ENCODE peak calls at places on chromosomes 7 and 10, in four cellular contexts. J, N, W and E are unnamed samples.

GRCh38 chr7:51162724-51163329 is 153.8 kb downstream of the COBL start:
- DNase-seq in J (peak), N (peak), W (peak), E (peak)

GRCh38 chr7:24102988-24103387 is 181.0 kb upstream of the NPY start:
- DNase-seq in J (no peak), N (no peak), W (no peak), E (no peak)

GRCh38 chr7:50119815-50120637 is 27.0 kb upstream of the ZPBP start:
- DNase-seq in J (peak), N (peak), W (no peak), E (no peak)

GRCh38 chr10:16520900-16521299 is 779 bp downstream of the C1QL3 start:
- DNase-seq in J (no peak), N (no peak), W (no peak), E (peak)

GRCh38 chr7:134891262-134892001 is 94.9 kb upstream of the AGBL3 start:
- DNase-seq in J (peak), N (peak), W (no peak), E (peak)

GRCh38 chr10:5552376-5553321 is 27.9 kb downstream of the CALML3 start:
- DNase-seq in J (no peak), N (no peak), W (no peak), E (no peak)

GRCh38 chr7:133746847-133747246 is 380.3 kb upstream of the LRGUK start:
- DNase-seq in J (no peak), N (no peak), W (no peak), E (no peak)

GRCh38 chr7:98283127-98283886 is 1.8 kb downstream of the BRI3 start:
- DNase-seq in J (no peak), N (no peak), W (no peak), E (peak)

GRCh38 chr7:26910221-26910620 is 45.8 kb upstream of the SKAP2 start:
- DNase-seq in J (peak), N (peak), W (no peak), E (peak)

GRCh38 chr10:19828278-19829049 is 12.2 kb downstream of the PLXDC2 start:
- DNase-seq in J (no peak), N (no peak), W (no peak), E (no peak)

GRCh38 chr10:132257271-132257670 is 50.5 kb downstream of the STK32C start:
- DNase-seq in J (peak), N (no peak), W (no peak), E (peak)

GRCh38 chr10:75063461-75064230 is 47.8 kb upstream of the SAMD8 start:
- DNase-seq in J (no peak), N (no peak), W (no peak), E (no peak)

GRCh38 chr7:95737828-95738505 is 34.4 kb upstream of the DYNC1I1 start:
- DNase-seq in J (no peak), N (no peak), W (no peak), E (no peak)

GRCh38 chr10:111707066-111707465 is 476.5 kb downstream of the GPAM start:
- DNase-seq in J (no peak), N (no peak), W (no peak), E (no peak)

GRCh38 chr10:127441350-127442219 is 107.5 kb upstream of the NPS start:
- DNase-seq in J (no peak), N (peak), W (no peak), E (no peak)

GRCh38 chr10:24950439-24950838 is 2.0 kb downstream of the PRTFDC1 start:
- DNase-seq in J (no peak), N (no peak), W (no peak), E (no peak)

GRCh38 chr10:93274419-93274818 is 200.7 kb downstream of the CYP26A1 start:
- DNase-seq in J (no peak), N (no peak), W (no peak), E (no peak)

GRCh38 chr10:37495415-37495814 is 362.0 kb downstream of the ZNF248 start:
- DNase-seq in J (no peak), N (no peak), W (no peak), E (no peak)

GRCh38 chr7:135774284-135774683 is 25.7 kb upstream of the FAM180A start:
- DNase-seq in J (no peak), N (no peak), W (no peak), E (peak)

GRCh38 chr7:156160811-156161210 is 348.5 kb upstream of the SHH start:
- DNase-seq in J (peak), N (peak), W (no peak), E (no peak)

GRCh38 chr7:36448781-36449379 is 59.2 kb downstream of the ANLN start:
- DNase-seq in J (no peak), N (no peak), W (no peak), E (peak)

GRCh38 chr10:21501731-21502370 is 23.6 kb downstream of the SKIDA1 start:
- DNase-seq in J (no peak), N (no peak), W (no peak), E (no peak)

GRCh38 chr10:18214692-18215563 is 74.7 kb downstream of the CACNB2 start:
- DNase-seq in J (peak), N (no peak), W (no peak), E (peak)

GRCh38 chr10:61897671-61898434 is 3.6 kb upstream of the ARID5B start:
- DNase-seq in J (peak), N (no peak), W (no peak), E (peak)

GRCh38 chr10:59099536-59099935 is 76.9 kb upstream of the PHYHIPL start:
- DNase-seq in J (no peak), N (no peak), W (no peak), E (no peak)

GRCh38 chr10:1100143-1100542 is 44.0 kb downstream of the WDR37 start:
- DNase-seq in J (no peak), N (no peak), W (no peak), E (no peak)

GRCh38 chr7:144834516-144835165 is 1.2 kb downstream of the TPK1 start:
- DNase-seq in J (peak), N (no peak), W (peak), E (no peak)

GRCh38 chr10:119375574-119376265 is 166.8 kb downstream of the RGS10 start:
- DNase-seq in J (no peak), N (no peak), W (no peak), E (peak)

GRCh38 chr7:33143996-33144718 is 14.8 kb downstream of the BBS9 start:
- DNase-seq in J (no peak), N (no peak), W (peak), E (peak)

GRCh38 chr10:114703377-114704125 is 45.5 kb upstream of the ABLIM1 start:
- DNase-seq in J (no peak), N (no peak), W (no peak), E (peak)

GRCh38 chr7:24283900-24284698 is at the start of gene NPY:
- DNase-seq in J (no peak), N (no peak), W (no peak), E (no peak)

GRCh38 chr10:116133641-116134040 is 139.4 kb downstream of the GFRA1 start:
- DNase-seq in J (no peak), N (no peak), W (no peak), E (no peak)

GRCh38 chr7:134212576-134213546 is 85.7 kb downstream of the LRGUK start:
- DNase-seq in J (peak), N (no peak), W (no peak), E (peak)

GRCh38 chr10:26628395-26628794 is 69.1 kb upstream of the PDSS1 start:
- DNase-seq in J (no peak), N (no peak), W (no peak), E (no peak)

GRCh38 chr7:68362745-68363518 is 1235.3 kb upstream of the AUTS2 start:
- DNase-seq in J (no peak), N (no peak), W (no peak), E (no peak)

GRCh38 chr7:150966002-150966401 is 12.1 kb downstream of the KCNH2 start:
- DNase-seq in J (peak), N (no peak), W (no peak), E (no peak)

GRCh38 chr10:70974351-70974901 is 86.1 kb upstream of the PCBD1 start:
- DNase-seq in J (peak), N (no peak), W (no peak), E (peak)

GRCh38 chr7:24767878-24768569 is 10.8 kb upstream of the GSDME start:
- DNase-seq in J (no peak), N (no peak), W (no peak), E (no peak)

GRCh38 chr10:119306964-119307363 is 99.6 kb downstream of the GRK5 start:
- DNase-seq in J (no peak), N (no peak), W (no peak), E (peak)

DNA sequence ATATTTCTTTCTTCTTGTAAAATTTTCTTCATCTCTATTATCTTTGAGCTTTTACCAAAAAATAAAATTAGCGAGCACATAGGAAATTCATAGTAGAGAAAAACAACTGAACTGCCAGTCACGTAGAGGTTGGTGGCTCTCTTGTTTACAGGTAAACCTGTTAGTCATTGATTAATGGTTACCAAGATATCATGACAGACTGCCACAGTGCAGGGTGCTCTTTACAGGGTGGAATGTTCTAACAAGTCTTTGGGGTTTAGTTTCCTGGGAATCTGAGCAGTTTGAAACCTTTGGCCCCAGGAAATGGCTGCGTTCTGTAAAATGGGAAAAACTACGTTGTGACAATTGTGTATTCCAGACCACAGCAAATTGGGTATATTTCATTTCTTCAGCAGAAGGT is 407.3 kb upstream of the ADARB2 start:
- DNase-seq in J (no peak), N (no peak), W (no peak), E (no peak)
- TF ChIP-seq CHD1 in J (no peak), N (no peak), W (no peak), E (no peak)

GRCh38 chr7:139108256-139109187 is 998 bp downstream of the ZC3HAV1 start:
- DNase-seq in J (no peak), N (no peak), W (no peak), E (peak)
- TF ChIP-seq CHD1 in J (peak), N (no peak), W (no peak), E (no peak)

GRCh38 chr10:44195120-44196007 is 189.5 kb downstream of the CXCL12 start:
- DNase-seq in J (no peak), N (no peak), W (no peak), E (peak)

GRCh38 chr10:44192435-44192834 is 192.5 kb downstream of the CXCL12 start:
- DNase-seq in J (no peak), N (no peak), W (no peak), E (no peak)

GRCh38 chr10:44193567-44194220 is 191.2 kb downstream of the CXCL12 start:
- DNase-seq in J (no peak), N (no peak), W (no peak), E (no peak)

GRCh38 chr10:44194435-44194834 is 190.5 kb downstream of the CXCL12 start:
- DNase-seq in J (no peak), N (no peak), W (no peak), E (no peak)

DNA sequence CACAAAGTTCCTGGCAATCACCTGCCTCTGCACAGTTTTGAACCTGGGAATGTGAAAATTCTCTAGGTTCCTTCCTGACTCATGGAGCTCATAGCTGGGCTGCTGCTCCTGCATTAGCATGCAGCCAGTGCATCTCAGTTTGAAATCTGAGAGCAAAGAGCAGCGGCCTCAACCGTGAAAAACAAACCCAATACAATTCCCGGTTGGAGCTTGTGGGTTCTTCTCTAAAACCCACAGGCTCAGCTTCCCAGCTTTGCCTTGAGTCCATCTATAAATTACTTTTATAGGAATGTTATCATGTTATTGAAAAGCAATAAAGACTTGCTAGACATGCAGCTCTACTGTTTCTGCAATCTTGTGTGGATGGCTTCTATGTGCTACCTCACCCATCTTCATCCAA is 191.7 kb downstream of the CXCL12 start:
- DNase-seq in J (no peak), N (no peak), W (no peak), E (no peak)
- TF ChIP-seq CHD1 in J (no peak), N (no peak), W (no peak), E (no peak)

DNA sequence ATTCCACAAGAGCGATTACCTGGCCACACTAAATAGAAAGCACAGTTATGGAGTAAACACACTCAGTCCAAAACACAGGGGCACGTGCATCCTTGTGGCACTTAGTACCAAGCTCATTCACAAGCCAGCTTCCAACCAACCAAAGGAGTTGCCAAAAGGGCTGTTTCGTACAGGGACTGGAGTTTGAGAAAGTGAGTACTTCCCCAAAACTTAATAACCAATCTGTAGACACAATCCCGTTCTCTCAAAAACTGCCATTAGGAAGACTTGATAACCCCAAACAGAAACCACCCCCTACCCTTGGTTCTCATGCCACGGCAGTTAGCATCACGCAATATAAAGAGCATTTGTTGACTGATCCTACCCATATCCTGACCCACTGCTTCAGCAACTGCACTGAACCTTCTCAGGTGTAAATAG is 166.2 kb upstream of the ASAH2 start:
- DNase-seq in J (no peak), N (no peak), W (no peak), E (peak)
- TF ChIP-seq CHD1 in J (no peak), N (no peak), W (no peak), E (no peak)

DNA sequence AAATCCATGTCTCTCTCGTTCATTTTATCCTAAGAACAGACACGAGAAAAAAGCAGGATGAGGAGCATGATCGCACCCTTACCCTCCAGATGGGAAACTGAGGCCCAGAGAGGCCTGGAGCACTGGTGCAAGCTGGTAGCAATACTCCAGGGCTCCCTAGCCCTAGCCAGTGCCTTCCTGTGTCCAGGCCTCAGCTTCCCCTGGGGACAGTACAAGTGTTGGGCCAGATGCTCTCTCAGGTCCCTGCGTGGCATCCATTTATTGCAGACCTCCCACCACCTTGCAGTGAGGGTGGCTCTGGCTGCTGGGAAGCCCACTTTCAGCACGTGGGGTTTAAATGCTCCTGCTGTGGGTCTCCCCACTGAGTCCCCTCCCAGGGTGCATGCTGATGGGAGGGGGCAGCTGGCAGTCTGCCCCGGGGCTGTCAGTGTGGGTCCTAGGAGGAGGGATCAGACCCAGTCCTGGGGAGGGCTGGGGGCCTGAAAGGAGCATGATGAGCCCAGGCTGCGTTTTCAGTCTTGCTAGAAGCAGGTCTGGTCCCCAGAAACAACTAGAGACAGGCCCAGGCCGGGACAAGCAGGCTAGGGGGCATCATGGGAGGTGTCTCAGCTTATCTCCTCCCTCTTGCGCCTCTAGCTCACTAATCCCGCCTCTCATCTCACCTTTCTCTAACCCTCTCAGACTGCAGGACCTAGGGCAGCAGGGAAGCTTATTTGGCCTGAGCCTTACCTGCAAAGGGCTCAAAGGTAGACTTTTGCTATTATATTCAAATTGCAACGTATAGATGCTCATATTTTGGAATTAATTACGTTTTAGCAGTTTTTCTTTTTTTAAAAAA is 662 bp upstream of the PPIF start:
- DNase-seq in J (peak), N (no peak), W (no peak), E (no peak)
- TF ChIP-seq CHD1 in J (no peak), N (no peak), W (no peak), E (no peak)

GRCh38 chr10:91756286-91756685 is 41.9 kb upstream of the TNKS2 start:
- DNase-seq in J (no peak), N (no peak), W (no peak), E (peak)
- TF ChIP-seq CHD1 in J (no peak), N (no peak), W (no peak), E (no peak)

DNA sequence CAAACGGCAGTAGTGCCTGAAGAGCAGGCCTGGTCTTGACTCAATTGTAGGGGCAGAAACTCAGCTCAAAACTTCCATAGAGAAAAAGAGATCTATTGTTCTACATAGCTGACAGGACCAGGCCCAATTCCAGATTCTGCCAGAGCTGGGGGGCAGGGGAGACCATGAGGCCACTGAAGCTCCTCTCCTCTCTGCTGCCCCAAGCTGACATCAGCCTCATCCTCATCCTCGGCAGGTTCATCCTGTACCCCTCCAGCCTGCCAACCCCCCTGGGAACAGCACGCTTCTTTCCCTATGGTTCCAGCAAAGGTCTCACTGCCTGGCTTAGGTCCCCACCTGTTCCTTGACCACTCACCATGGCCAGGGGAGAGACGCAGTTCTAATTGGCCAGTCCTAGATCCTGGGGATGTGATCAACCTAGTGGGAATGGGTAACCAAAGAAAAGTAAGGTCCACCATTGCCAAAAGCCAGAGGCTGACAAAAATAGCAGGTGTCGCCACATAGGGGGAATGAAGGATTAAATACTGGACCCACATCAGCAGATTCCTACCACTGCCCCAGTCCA is 42.9 kb downstream of the CCDC3 start:
- DNase-seq in J (no peak), N (no peak), W (no peak), E (no peak)
- TF ChIP-seq CHD1 in J (no peak), N (no peak), W (no peak), E (no peak)

DNA sequence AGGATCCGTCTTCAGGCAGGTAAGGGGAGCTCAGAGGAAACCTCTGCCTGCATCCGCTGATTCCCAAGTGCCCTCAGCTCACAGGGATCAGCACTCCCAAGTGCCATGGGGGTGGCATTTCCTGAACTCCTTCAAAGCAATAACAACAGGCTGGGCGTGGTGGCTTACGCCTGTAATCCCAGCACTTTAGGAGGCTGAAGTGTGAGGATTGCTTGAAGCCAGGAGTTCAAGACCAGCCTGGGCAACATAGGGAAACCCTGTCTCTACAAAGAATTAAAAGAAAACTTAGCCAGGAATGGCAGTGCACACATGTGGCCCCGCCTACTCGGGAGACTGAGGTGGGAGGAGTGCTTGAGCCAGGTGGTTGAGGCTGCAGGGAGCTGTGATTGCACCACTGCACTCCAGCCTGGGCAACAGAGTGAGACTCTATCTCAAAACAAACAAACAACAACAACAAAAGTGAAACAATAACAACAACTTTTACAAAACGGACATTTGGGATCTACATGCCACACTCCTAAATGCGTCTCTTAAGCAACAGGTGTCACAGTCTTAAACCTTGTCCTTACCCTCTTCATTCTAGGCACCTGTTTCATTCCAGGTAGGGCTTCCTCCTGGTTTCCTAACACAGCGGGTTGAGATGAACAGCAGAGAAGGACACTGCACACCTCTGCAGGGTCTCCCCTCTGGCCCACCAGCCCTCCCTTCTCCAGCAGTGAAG is 73.8 kb downstream of the PAXIP1 start:
- DNase-seq in J (peak), N (no peak), W (no peak), E (no peak)
- TF ChIP-seq CHD1 in J (no peak), N (no peak), W (no peak), E (no peak)